ENCODE peak calls at places on chromosome 1, in eight cellular contexts. B, T, Y, A, O, D, P and U are unnamed samples.

GRCh38 chr1:223041481-223041880 is 101.6 kb downstream of the TLR5 start:
- DNase-seq in B (no peak), A (no peak), O (no peak), T (no peak), P (no peak), Y (no peak), D (no peak), U (no peak)

GRCh38 chr1:103525114-103525606 is 339 bp upstream of the RNPC3 start:
- DNase-seq in Y (no peak), O (no peak), P (no peak), B (no peak), D (no peak), A (no peak), T (peak), U (no peak)

GRCh38 chr1:147849097-147849873 is 53.3 kb upstream of the GJA8 start:
- DNase-seq in T (no peak), B (no peak), O (no peak), P (no peak), A (no peak), D (no peak), Y (no peak), U (no peak)

GRCh38 chr1:23960291-23960718 is 677 bp downstream of the PNRC2 start:
- DNase-seq in D (no peak), A (no peak), Y (no peak), O (no peak), B (no peak), P (no peak), T (no peak), U (no peak)

GRCh38 chr1:226366290-226366689 is 41.6 kb downstream of the PARP1 start:
- DNase-seq in A (no peak), O (no peak), T (no peak), D (peak), P (no peak), B (no peak), Y (no peak), U (no peak)

GRCh38 chr1:26932536-26932935 is 11.0 kb downstream of the NUDC start:
- DNase-seq in D (no peak), O (no peak), Y (no peak), A (no peak), B (no peak), T (no peak), P (peak), U (no peak)

GRCh38 chr1:221435510-221435909 is 306.4 kb downstream of the DUSP10 start:
- DNase-seq in O (no peak), B (no peak), A (no peak), D (peak), T (no peak), Y (no peak), P (peak), U (no peak)

GRCh38 chr1:30524840-30525617 is 198.4 kb downstream of the MATN1 start:
- DNase-seq in Y (no peak), A (no peak), B (no peak), D (no peak), O (no peak), P (no peak), T (no peak), U (no peak)

GRCh38 chr1:178004926-178005391 is 35.1 kb upstream of the SEC16B start:
- DNase-seq in T (no peak), D (no peak), B (no peak), A (no peak), P (peak), O (no peak), Y (no peak), U (no peak)

GRCh38 chr1:3074297-3074741 is 5.3 kb downstream of the PRDM16 start:
- DNase-seq in D (no peak), P (no peak), O (no peak), Y (no peak), B (no peak), A (no peak), T (no peak), U (no peak)

GRCh38 chr1:199742547-199742946 is 285.0 kb upstream of the NR5A2 start:
- DNase-seq in T (no peak), A (no peak), Y (no peak), B (no peak), D (no peak), O (no peak), P (no peak), U (no peak)

GRCh38 chr1:28176492-28177470 is at the start of gene PTAFR:
- DNase-seq in D (no peak), B (no peak), A (no peak), Y (no peak), O (no peak), P (peak), T (no peak), U (no peak)